ENCODE peak calls at places on chromosomes 6 and 20, in six cellular contexts. M is A549, Y is astrocyte of the cerebellum, J is fibroblast of lung, D is dorsolateral prefrontal cortex, C is sigmoid colon. Q is an unnamed sample.

GRCh38 chr6:90039911-90040310 is 145.6 kb downstream of the GJA10 start:
- DNase-seq in M (no peak), Y (peak; percentile 49), J (peak; percentile 76), D (no peak), C (no peak), Q (no peak)

GRCh38 chr20:36483919-36484808 is 57.2 kb upstream of the MYL9 start:
- DNase-seq in M (no peak), Y (no peak), J (peak; percentile 43), D (no peak), C (no peak), Q (no peak)

GRCh38 chr6:31332637-31333602 is 24.1 kb downstream of the HLA-B start:
- DNase-seq in M (no peak), Y (no peak), J (peak; percentile 10), D (no peak), C (no peak), Q (no peak)

GRCh38 chr6:83767033-83767432 is 58.1 kb upstream of the SNAP91 start:
- DNase-seq in M (no peak), Y (no peak), J (no peak), D (no peak), C (no peak), Q (no peak)

GRCh38 chr6:152206072-152206818 is 398.8 kb downstream of the ESR1 start:
- DNase-seq in M (peak; percentile 6), Y (no peak), J (no peak), D (no peak), C (peak; percentile 58), Q (peak; percentile 42)

GRCh38 chr6:39088331-39088730 is 26.7 kb downstream of the SAYSD1 start:
- DNase-seq in M (peak; percentile 17), Y (peak; percentile 59), J (peak; percentile 54), D (no peak), C (no peak), Q (peak; percentile 43)

GRCh38 chr6:150606258-150607043 is 6.8 kb downstream of the PLEKHG1 start:
- DNase-seq in M (no peak), Y (no peak), J (no peak), D (no peak), C (no peak), Q (no peak)

GRCh38 chr6:44842616-44843015 is 455.1 kb downstream of the CDC5L start:
- DNase-seq in M (no peak), Y (no peak), J (no peak), D (no peak), C (no peak), Q (peak; percentile 28)

GRCh38 chr6:35176625-35177024 is 35.5 kb upstream of the TCP11 start:
- DNase-seq in M (no peak), Y (no peak), J (no peak), D (no peak), C (no peak), Q (no peak)

GRCh38 chr6:10441655-10442009 is 26.8 kb upstream of the TFAP2A start:
- DNase-seq in M (no peak), Y (no peak), J (no peak), D (no peak), C (no peak), Q (no peak)

GRCh38 chr6:130959938-130960337 is 103.1 kb downstream of the EPB41L2 start:
- DNase-seq in M (no peak), Y (no peak), J (peak; percentile 51), D (no peak), C (no peak), Q (no peak)

GRCh38 chr6:79426625-79427278 is 110.5 kb downstream of the LCA5 start:
- DNase-seq in M (no peak), Y (no peak), J (no peak), D (no peak), C (no peak), Q (no peak)

GRCh38 chr6:109243863-109244825 is 138.1 kb downstream of the CD164 start:
- DNase-seq in M (no peak), Y (no peak), J (no peak), D (no peak), C (no peak), Q (no peak)

GRCh38 chr20:39195495-39196129 is 233.5 kb downstream of the DHX35 start:
- DNase-seq in M (no peak), Y (no peak), J (no peak), D (no peak), C (no peak), Q (no peak)

GRCh38 chr6:100353276-100354015 is 111.3 kb downstream of the SIM1 start:
- DNase-seq in M (no peak), Y (no peak), J (peak; percentile 82), D (no peak), C (no peak), Q (peak; percentile 64)

GRCh38 chr20:31860431-31861345 is 9.6 kb downstream of the DUSP15 start:
- DNase-seq in M (no peak), Y (no peak), J (no peak), D (no peak), C (no peak), Q (peak; percentile 63)

GRCh38 chr6:39731565-39731964 is 6.4 kb upstream of the KIF6 start:
- DNase-seq in M (no peak), Y (peak; percentile 0), J (no peak), D (no peak), C (no peak), Q (no peak)

GRCh38 chr6:11246722-11247121 is 14.3 kb upstream of the NEDD9 start:
- DNase-seq in M (no peak), Y (no peak), J (no peak), D (no peak), C (no peak), Q (no peak)

GRCh38 chr20:51800769-51801219 is 1.5 kb downstream of the SALL4 start:
- DNase-seq in M (peak; percentile 28), Y (no peak), J (peak; percentile 21), D (no peak), C (no peak), Q (no peak)

GRCh38 chr6:41182069-41183034 is 18.6 kb downstream of the TREML2 start:
- DNase-seq in M (peak; percentile 34), Y (peak; percentile 6), J (peak; percentile 45), D (no peak), C (no peak), Q (peak; percentile 54)

GRCh38 chr6:149132336-149132735 is 185.2 kb upstream of the TAB2 start:
- DNase-seq in M (no peak), Y (no peak), J (no peak), D (no peak), C (no peak), Q (no peak)

GRCh38 chr20:11305406-11305805 is 612.3 kb upstream of the BTBD3 start:
- DNase-seq in M (no peak), Y (no peak), J (peak; percentile 68), D (no peak), C (no peak), Q (no peak)

GRCh38 chr6:95176322-95176721 is 401.0 kb upstream of the MANEA start:
- DNase-seq in M (no peak), Y (no peak), J (no peak), D (no peak), C (no peak), Q (no peak)

GRCh38 chr6:127869183-127869582 is 31.7 kb downstream of the THEMIS start:
- DNase-seq in M (no peak), Y (no peak), J (no peak), D (no peak), C (no peak), Q (no peak)

GRCh38 chr6:150535818-150536220 is 63.9 kb upstream of the PLEKHG1 start:
- DNase-seq in M (no peak), Y (no peak), J (no peak), D (no peak), C (no peak), Q (no peak)

GRCh38 chr6:140388141-140388802 is 1013.8 kb upstream of the CITED2 start:
- DNase-seq in M (no peak), Y (no peak), J (no peak), D (no peak), C (no peak), Q (peak; percentile 54)

GRCh38 chr20:17629025-17629424 is 53.0 kb downstream of the RRBP1 start:
- DNase-seq in M (no peak), Y (no peak), J (no peak), D (no peak), C (no peak), Q (no peak)

DNA sequence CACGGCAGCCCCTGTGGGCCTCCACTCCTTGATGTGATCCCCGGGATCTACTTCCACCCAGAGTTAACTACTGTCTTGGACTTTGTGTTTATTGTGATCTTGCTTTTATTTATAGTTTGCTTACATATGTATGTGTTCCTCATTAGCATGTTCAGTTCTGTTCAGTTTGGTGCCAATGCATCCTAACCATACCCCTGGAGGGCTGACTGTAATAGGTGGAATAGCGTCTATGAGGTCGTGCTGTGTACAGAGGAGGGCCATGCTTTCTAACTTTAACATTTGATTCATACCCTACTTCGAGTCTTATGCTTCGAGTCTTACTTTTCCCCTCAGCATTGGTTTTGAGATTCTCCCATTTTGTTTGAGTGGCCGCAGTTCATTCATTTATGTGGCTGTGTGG is 104.3 kb upstream of the SLC24A3 start:
- DNase-seq in M (no peak), Y (no peak), J (no peak), D (no peak), C (no peak), Q (no peak)
- TF ChIP-seq CTCF in M (no peak), Y (no peak), J (no peak), D (no peak), C (no peak), Q (no peak)

GRCh38 chr6:121439456-121440250 is 4.2 kb downstream of the GJA1 start:
- DNase-seq in M (no peak), Y (no peak), J (peak; percentile 21), D (no peak), C (no peak), Q (no peak)
- H3K4me3 ChIP-seq in M (peak overlapping the region; percentile 95), Y (peak overlapping the region; percentile 66), J (peak overlapping the region; percentile 32), D (peak overlapping the region; percentile 54), C (no peak overlapping the region), Q (no peak overlapping the region)

DNA sequence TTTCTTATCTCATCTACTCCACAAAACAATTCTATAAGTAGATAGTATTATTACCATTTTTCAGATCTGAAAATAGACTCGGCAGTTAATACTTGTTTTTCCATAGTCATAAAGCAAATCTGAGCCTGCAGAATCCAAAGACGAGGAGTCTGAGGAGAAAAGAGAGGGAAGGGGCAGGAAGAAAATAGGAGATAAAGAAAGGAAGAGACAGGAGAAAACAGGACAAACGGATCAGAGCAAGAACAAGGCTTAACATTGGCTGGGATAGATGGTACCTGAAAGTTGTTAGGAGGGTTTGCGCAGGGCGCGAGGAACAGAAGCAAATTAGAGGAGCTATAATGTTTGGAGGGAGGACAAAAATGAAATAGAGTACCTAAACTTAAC is 639 bp upstream of the PPIL1 start:
- DNase-seq in M (no peak), Y (no peak), J (no peak), D (no peak), C (no peak), Q (no peak)
- TF ChIP-seq CTCF in M (no peak), Y (no peak), J (no peak), D (no peak), C (no peak), Q (no peak)

GRCh38 chr6:157235600-157236039 is 87.7 kb downstream of the TMEM242 start:
- DNase-seq in M (peak; percentile 60), Y (no peak), J (peak; percentile 56), D (peak; percentile 68), C (peak; percentile 82), Q (peak; percentile 45)
- H3K4me3 ChIP-seq in M (peak overlapping the region; percentile 59), Y (peak overlapping the region; percentile 47), J (peak overlapping the region; percentile 53), D (peak overlapping the region; percentile 60), C (peak overlapping the region; percentile 60), Q (peak overlapping the region; percentile 50)

DNA sequence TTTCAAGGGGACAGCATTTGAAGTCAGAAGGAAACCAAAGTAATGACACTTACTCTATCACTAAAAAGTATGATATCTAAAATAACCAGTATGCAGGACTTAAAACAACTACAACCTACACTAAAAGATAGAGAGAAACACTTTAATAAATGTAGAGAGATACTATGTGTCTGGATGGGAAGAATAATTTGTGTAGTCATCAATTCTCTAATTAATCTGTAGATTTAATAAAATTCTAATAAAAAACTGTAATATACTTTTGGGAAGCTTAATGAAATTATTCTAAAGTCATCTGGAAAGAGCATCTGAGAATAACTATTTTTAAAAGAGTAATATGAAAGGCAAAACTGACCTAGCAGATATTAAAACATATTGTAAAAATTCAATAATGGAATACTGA is 52.1 kb downstream of the PRKN start:
- DNase-seq in M (no peak), Y (no peak), J (no peak), D (no peak), C (no peak), Q (no peak)
- TF ChIP-seq CTCF in M (no peak), Y (no peak), J (no peak), D (no peak), C (no peak), Q (no peak)

Q was measured in fibroblast of mammary gland.